ENCODE peak calls at places on chromosomes 7 and 10, in four cellular contexts. One of them, this sample, is unnamed.

GRCh38 chr7:27176343-27176731 is 2.2 kb upstream of the HOXA10 start:
- DNase-seq in stimulated activated CD8-positive, alpha-beta memory T cell treated with anti-CD3 and anti-CD28 coated beads, Interleukin-15, amount 100 ng/mL, for 24 hours: no peak
- DNase-seq in pancreas: no peak
- DNase-seq in AG08395: no peak
- DNase-seq in this sample: no peak

GRCh38 chr10:18113881-18114280 is 26.3 kb upstream of the CACNB2 start:
- DNase-seq in stimulated activated CD8-positive, alpha-beta memory T cell treated with anti-CD3 and anti-CD28 coated beads, Interleukin-15, amount 100 ng/mL, for 24 hours: no peak
- DNase-seq in pancreas: no peak
- DNase-seq in AG08395: no peak
- DNase-seq in this sample: no peak

GRCh38 chr10:125827133-125827532 is 3.8 kb downstream of the BCCIP start:
- DNase-seq in stimulated activated CD8-positive, alpha-beta memory T cell treated with anti-CD3 and anti-CD28 coated beads, Interleukin-15, amount 100 ng/mL, for 24 hours: no peak
- DNase-seq in pancreas: no peak
- DNase-seq in AG08395: no peak
- DNase-seq in this sample: no peak

GRCh38 chr7:80781561-80781979 is 137.3 kb downstream of the SEMA3C start:
- DNase-seq in stimulated activated CD8-positive, alpha-beta memory T cell treated with anti-CD3 and anti-CD28 coated beads, Interleukin-15, amount 100 ng/mL, for 24 hours: no peak
- DNase-seq in pancreas: no peak
- DNase-seq in AG08395: peak
- DNase-seq in this sample: no peak

GRCh38 chr10:78772083-78772482 is 296.7 kb upstream of the ZMIZ1 start:
- DNase-seq in stimulated activated CD8-positive, alpha-beta memory T cell treated with anti-CD3 and anti-CD28 coated beads, Interleukin-15, amount 100 ng/mL, for 24 hours: no peak
- DNase-seq in pancreas: no peak
- DNase-seq in AG08395: no peak
- DNase-seq in this sample: no peak

GRCh38 chr10:62063795-62064472 is 162.4 kb downstream of the ARID5B start:
- DNase-seq in stimulated activated CD8-positive, alpha-beta memory T cell treated with anti-CD3 and anti-CD28 coated beads, Interleukin-15, amount 100 ng/mL, for 24 hours: no peak
- DNase-seq in pancreas: no peak
- DNase-seq in AG08395: peak
- DNase-seq in this sample: no peak

GRCh38 chr7:13433946-13434345 is 555.5 kb downstream of the ETV1 start:
- DNase-seq in stimulated activated CD8-positive, alpha-beta memory T cell treated with anti-CD3 and anti-CD28 coated beads, Interleukin-15, amount 100 ng/mL, for 24 hours: no peak
- DNase-seq in pancreas: no peak
- DNase-seq in AG08395: no peak
- DNase-seq in this sample: no peak

GRCh38 chr7:28078036-28078901 is 102.3 kb downstream of the JAZF1 start:
- DNase-seq in stimulated activated CD8-positive, alpha-beta memory T cell treated with anti-CD3 and anti-CD28 coated beads, Interleukin-15, amount 100 ng/mL, for 24 hours: no peak
- DNase-seq in pancreas: peak
- DNase-seq in AG08395: peak
- DNase-seq in this sample: no peak

GRCh38 chr10:116892873-116893685 is 43.8 kb downstream of the ENO4 start:
- DNase-seq in stimulated activated CD8-positive, alpha-beta memory T cell treated with anti-CD3 and anti-CD28 coated beads, Interleukin-15, amount 100 ng/mL, for 24 hours: no peak
- DNase-seq in pancreas: no peak
- DNase-seq in AG08395: no peak
- DNase-seq in this sample: no peak

GRCh38 chr10:101725296-101725695 is 30.3 kb upstream of the FBXW4 start:
- DNase-seq in stimulated activated CD8-positive, alpha-beta memory T cell treated with anti-CD3 and anti-CD28 coated beads, Interleukin-15, amount 100 ng/mL, for 24 hours: no peak
- DNase-seq in pancreas: no peak
- DNase-seq in AG08395: no peak
- DNase-seq in this sample: no peak

GRCh38 chr7:33841658-33842057 is 63.7 kb upstream of the BMPER start:
- DNase-seq in stimulated activated CD8-positive, alpha-beta memory T cell treated with anti-CD3 and anti-CD28 coated beads, Interleukin-15, amount 100 ng/mL, for 24 hours: no peak
- DNase-seq in pancreas: no peak
- DNase-seq in AG08395: peak
- DNase-seq in this sample: no peak

GRCh38 chr7:131945313-131945831 is 388.9 kb upstream of the PODXL start:
- DNase-seq in stimulated activated CD8-positive, alpha-beta memory T cell treated with anti-CD3 and anti-CD28 coated beads, Interleukin-15, amount 100 ng/mL, for 24 hours: peak
- DNase-seq in pancreas: peak
- DNase-seq in AG08395: peak
- DNase-seq in this sample: no peak

GRCh38 chr7:4612939-4613841 is 68.9 kb upstream of the FOXK1 start:
- DNase-seq in stimulated activated CD8-positive, alpha-beta memory T cell treated with anti-CD3 and anti-CD28 coated beads, Interleukin-15, amount 100 ng/mL, for 24 hours: no peak
- DNase-seq in pancreas: no peak
- DNase-seq in AG08395: peak
- DNase-seq in this sample: no peak

GRCh38 chr10:114017266-114017665 is 26.4 kb upstream of the ADRB1 start:
- DNase-seq in stimulated activated CD8-positive, alpha-beta memory T cell treated with anti-CD3 and anti-CD28 coated beads, Interleukin-15, amount 100 ng/mL, for 24 hours: no peak
- DNase-seq in pancreas: no peak
- DNase-seq in AG08395: no peak
- DNase-seq in this sample: no peak

GRCh38 chr7:19762631-19763030 is 10.8 kb downstream of the TMEM196 start:
- DNase-seq in stimulated activated CD8-positive, alpha-beta memory T cell treated with anti-CD3 and anti-CD28 coated beads, Interleukin-15, amount 100 ng/mL, for 24 hours: no peak
- DNase-seq in pancreas: no peak
- DNase-seq in AG08395: peak
- DNase-seq in this sample: no peak

GRCh38 chr10:48505394-48506112 is 99.3 kb downstream of the ARHGAP22 start:
- DNase-seq in stimulated activated CD8-positive, alpha-beta memory T cell treated with anti-CD3 and anti-CD28 coated beads, Interleukin-15, amount 100 ng/mL, for 24 hours: no peak
- DNase-seq in pancreas: no peak
- DNase-seq in AG08395: no peak
- DNase-seq in this sample: no peak

GRCh38 chr10:73577788-73578187 is 13.4 kb downstream of the USP54 start:
- DNase-seq in stimulated activated CD8-positive, alpha-beta memory T cell treated with anti-CD3 and anti-CD28 coated beads, Interleukin-15, amount 100 ng/mL, for 24 hours: no peak
- DNase-seq in pancreas: peak
- DNase-seq in AG08395: peak
- DNase-seq in this sample: peak

GRCh38 chr10:60662917-60663614 is 115.2 kb upstream of the CDK1 start:
- DNase-seq in stimulated activated CD8-positive, alpha-beta memory T cell treated with anti-CD3 and anti-CD28 coated beads, Interleukin-15, amount 100 ng/mL, for 24 hours: no peak
- DNase-seq in pancreas: no peak
- DNase-seq in AG08395: no peak
- DNase-seq in this sample: no peak

GRCh38 chr10:86333813-86334514 is 32.6 kb downstream of the GRID1 start:
- DNase-seq in stimulated activated CD8-positive, alpha-beta memory T cell treated with anti-CD3 and anti-CD28 coated beads, Interleukin-15, amount 100 ng/mL, for 24 hours: no peak
- DNase-seq in pancreas: no peak
- DNase-seq in AG08395: no peak
- DNase-seq in this sample: no peak

GRCh38 chr7:129375221-129375938 is 58.9 kb upstream of the STRIP2 start:
- DNase-seq in stimulated activated CD8-positive, alpha-beta memory T cell treated with anti-CD3 and anti-CD28 coated beads, Interleukin-15, amount 100 ng/mL, for 24 hours: no peak
- DNase-seq in pancreas: no peak
- DNase-seq in AG08395: no peak
- DNase-seq in this sample: no peak

GRCh38 chr7:44212581-44213184 is 11.9 kb downstream of the YKT6 start:
- DNase-seq in stimulated activated CD8-positive, alpha-beta memory T cell treated with anti-CD3 and anti-CD28 coated beads, Interleukin-15, amount 100 ng/mL, for 24 hours: no peak
- DNase-seq in pancreas: no peak
- DNase-seq in AG08395: no peak
- DNase-seq in this sample: no peak

GRCh38 chr10:15482168-15482567 is 111.1 kb upstream of the FAM171A1 start:
- DNase-seq in stimulated activated CD8-positive, alpha-beta memory T cell treated with anti-CD3 and anti-CD28 coated beads, Interleukin-15, amount 100 ng/mL, for 24 hours: no peak
- DNase-seq in pancreas: no peak
- DNase-seq in AG08395: peak
- DNase-seq in this sample: no peak